ENCODE peak calls at places on chromosomes 16 and 17, in four cellular contexts. T, Q, Z and S are unnamed samples.
A peak's percentile ranks its signal among the peaks of the same experiment; 100 is the strongest.

GRCh38 chr16:1701216-1701878 is 4.6 kb upstream of the MAPK8IP3 start:
- DNase-seq in T (no peak), Z (no peak), Q (no peak), S (no peak)

GRCh38 chr16:28300327-28300726 is 8.0 kb downstream of the SBK1 start:
- DNase-seq in Q (no peak), Z (no peak), T (no peak), S (no peak)

GRCh38 chr16:65421596-65421995 is 299.7 kb upstream of the CDH11 start:
- DNase-seq in Z (no peak), Q (no peak), T (no peak), S (no peak)

GRCh38 chr17:2695961-2696760 is 15.4 kb downstream of the CLUH start:
- DNase-seq in Q (no peak), Z (no peak), T (no peak), S (no peak)

GRCh38 chr16:85970712-85971220 is 71.8 kb downstream of the IRF8 start:
- DNase-seq in T (no peak), Q (no peak), Z (peak; percentile 48), S (no peak)

GRCh38 chr17:249236-249993 is 68.0 kb upstream of the DOC2B start:
- DNase-seq in Z (no peak), T (no peak), Q (no peak), S (no peak)

GRCh38 chr17:82772026-82772425 is 20.2 kb downstream of the TBCD start:
- DNase-seq in Q (no peak), T (no peak), Z (peak; percentile 54), S (no peak)

GRCh38 chr17:81909966-81910839 is 996 bp downstream of the PCYT2 start:
- DNase-seq in Q (no peak), T (peak; percentile 40), Z (no peak), S (no peak)

GRCh38 chr17:83152745-83153611 is 73.6 kb downstream of the METRNL start:
- DNase-seq in Z (no peak), T (no peak), Q (no peak), S (no peak)

GRCh38 chr17:82418001-82418986 is at the start of the genes HEXD and OGFOD3:
- DNase-seq in Z (peak; percentile 86), T (peak; percentile 92), Q (no peak), S (no peak)

GRCh38 chr16:66979011-66979717 is 9.2 kb upstream of the CES4A start:
- DNase-seq in Q (no peak), T (no peak), Z (no peak), S (no peak)

GRCh38 chr17:64213995-64214507 is 49.0 kb downstream of the TEX2 start:
- DNase-seq in T (no peak), Q (no peak), Z (no peak), S (no peak)

GRCh38 chr16:66970775-66971725 is 10.0 kb downstream of the CES3 start:
- DNase-seq in Z (peak; percentile 39), T (no peak), Q (no peak), S (no peak)

GRCh38 chr17:3814361-3814760 is 13.4 kb upstream of the ITGAE start:
- DNase-seq in Q (no peak), Z (no peak), T (no peak), S (no peak)

GRCh38 chr16:2178321-2179106 is 17.9 kb downstream of the CASKIN1 start:
- DNase-seq in T (peak; percentile 89), Q (no peak), Z (peak; percentile 60), S (no peak)

GRCh38 chr16:70725024-70725911 is 39.4 kb upstream of the MTSS2 start:
- DNase-seq in Z (no peak), T (no peak), Q (no peak), S (no peak)

GRCh38 chr17:1561420-1562177 is 993 bp downstream of the PITPNA start:
- DNase-seq in T (peak; percentile 60), Q (no peak), Z (no peak), S (no peak)

GRCh38 chr17:50507871-50508572 is at the start of gene MYCBPAP:
- DNase-seq in Q (no peak), Z (peak; percentile 83), T (peak; percentile 91), S (no peak)
- TF ChIP-seq CTCF in Q (no peak), Z (peak; percentile 39), T (no peak), S (peak; percentile 33)

GRCh38 chr17:7218166-7218565 is 1.5 kb downstream of the DLG4 start:
- DNase-seq in T (no peak), Q (no peak), Z (no peak), S (no peak)

GRCh38 chr17:7217113-7217987 is 2.3 kb downstream of the DLG4 start:
- DNase-seq in T (peak; percentile 89), Z (peak; percentile 76), Q (no peak), S (no peak)

GRCh38 chr17:7215652-7216139 is 3.9 kb downstream of the DLG4 start:
- DNase-seq in T (peak; percentile 44), Z (no peak), Q (no peak), S (no peak)

GRCh38 chr17:7215136-7215638 is 4.4 kb downstream of the DLG4 start:
- DNase-seq in Z (no peak), Q (no peak), T (peak; percentile 81), S (no peak)

DNA sequence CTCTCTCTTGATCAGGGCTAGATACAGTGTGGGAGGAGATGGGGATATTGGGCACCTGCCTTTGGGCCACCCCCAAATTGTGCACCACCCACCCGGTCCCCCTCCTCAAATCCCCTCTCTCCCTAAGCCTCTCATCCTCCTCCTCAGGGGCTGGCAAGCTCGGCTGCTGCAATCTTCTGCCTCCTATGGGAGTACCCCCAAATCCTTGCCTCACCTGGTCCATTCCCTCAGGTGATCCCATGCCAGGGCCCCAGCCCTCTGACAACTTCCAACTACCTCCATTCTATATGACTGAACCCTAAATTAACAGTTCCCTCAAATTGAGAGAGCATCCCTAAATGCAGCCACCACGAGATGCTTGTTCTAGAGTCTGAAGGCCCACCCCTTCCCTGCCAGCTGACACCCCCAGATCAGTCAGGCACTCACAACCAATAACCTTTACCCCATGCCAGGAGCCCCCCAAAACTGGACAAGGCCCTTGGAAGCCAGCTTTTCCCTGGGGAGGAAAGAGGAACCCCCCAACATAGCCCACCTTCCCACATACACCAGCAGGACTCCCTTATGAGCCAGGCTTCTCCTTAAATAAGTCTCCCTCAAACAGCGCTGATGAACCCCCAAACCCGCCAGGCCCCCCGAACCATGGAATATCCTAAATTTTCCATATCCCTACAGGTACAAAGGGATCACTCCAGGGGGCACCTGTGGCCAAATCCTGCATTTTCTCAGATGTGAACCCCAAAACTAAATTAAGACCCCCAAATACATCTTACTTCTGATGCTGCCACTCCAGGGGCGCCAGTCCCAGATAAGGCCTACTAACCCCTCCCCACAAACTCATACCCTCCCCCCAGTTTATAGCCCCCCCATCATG is 3.2 kb downstream of the DLG4 start:
- DNase-seq in Q (no peak), T (no peak), Z (no peak), S (no peak)
- H3K4me3 ChIP-seq in Q (peak overlapping the region; percentile 63), T (peak overlapping the region; percentile 73), Z (peak overlapping the region; percentile 51), S (peak overlapping the region; percentile 66)

GRCh38 chr16:30983898-30984610 is 953 bp upstream of the HSD3B7 start:
- DNase-seq in Z (no peak), Q (no peak), T (no peak), S (no peak)

GRCh38 chr16:30987581-30988190 is 2.7 kb downstream of the HSD3B7 start:
- DNase-seq in T (peak; percentile 47), Q (no peak), Z (no peak), S (no peak)

GRCh38 chr16:30986129-30986991 is 1.4 kb downstream of the HSD3B7 start:
- DNase-seq in Q (no peak), T (no peak), Z (no peak), S (no peak)

GRCh38 chr16:30984669-30985400 is at the start of gene HSD3B7:
- DNase-seq in Q (peak; percentile 41), Z (peak; percentile 80), T (peak; percentile 95), S (no peak)

GRCh38 chr16:30985401-30986128 is 558 bp downstream of the HSD3B7 start:
- DNase-seq in T (peak; percentile 79), Z (peak; percentile 65), Q (no peak), S (no peak)
- TF ChIP-seq CTCF in T (no peak), Z (no peak), Q (no peak), S (peak; percentile 13)

DNA sequence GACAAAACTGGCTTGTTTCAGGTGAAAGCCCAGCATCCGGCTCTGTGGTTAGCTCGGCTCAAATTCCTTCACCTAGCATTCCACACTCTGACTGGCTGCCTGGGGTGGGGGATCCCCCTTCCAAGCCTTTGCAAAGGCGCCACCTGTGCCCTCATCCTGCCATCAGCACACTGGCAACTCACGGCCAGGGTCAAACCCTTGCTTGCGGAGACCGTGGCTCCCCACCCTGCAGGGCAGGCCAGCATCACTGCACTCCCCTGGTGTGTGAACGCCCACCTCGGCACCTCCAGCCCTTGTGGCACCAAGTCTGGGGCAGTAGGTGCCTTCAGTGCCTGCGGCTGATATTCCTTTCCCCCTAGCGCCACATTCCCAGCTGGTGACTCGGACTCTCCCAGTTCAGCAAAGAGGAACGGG is 1.3 kb downstream of the FLII start:
- DNase-seq in Z (no peak), Q (no peak), T (peak; percentile 78), S (no peak)
- H3K4me3 ChIP-seq in Z (peak overlapping the region; percentile 66), Q (peak overlapping the region; percentile 84), T (peak overlapping the region; percentile 88), S (peak overlapping the region; percentile 90)

GRCh38 chr17:7133424-7133823 is 18.8 kb upstream of the ASGR2 start:
- DNase-seq in Z (peak; percentile 38), T (peak; percentile 82), Q (no peak), S (no peak)
- TF ChIP-seq CTCF in Z (peak; percentile 27), T (peak; percentile 59), Q (peak; percentile 45), S (peak; percentile 57)

DNA sequence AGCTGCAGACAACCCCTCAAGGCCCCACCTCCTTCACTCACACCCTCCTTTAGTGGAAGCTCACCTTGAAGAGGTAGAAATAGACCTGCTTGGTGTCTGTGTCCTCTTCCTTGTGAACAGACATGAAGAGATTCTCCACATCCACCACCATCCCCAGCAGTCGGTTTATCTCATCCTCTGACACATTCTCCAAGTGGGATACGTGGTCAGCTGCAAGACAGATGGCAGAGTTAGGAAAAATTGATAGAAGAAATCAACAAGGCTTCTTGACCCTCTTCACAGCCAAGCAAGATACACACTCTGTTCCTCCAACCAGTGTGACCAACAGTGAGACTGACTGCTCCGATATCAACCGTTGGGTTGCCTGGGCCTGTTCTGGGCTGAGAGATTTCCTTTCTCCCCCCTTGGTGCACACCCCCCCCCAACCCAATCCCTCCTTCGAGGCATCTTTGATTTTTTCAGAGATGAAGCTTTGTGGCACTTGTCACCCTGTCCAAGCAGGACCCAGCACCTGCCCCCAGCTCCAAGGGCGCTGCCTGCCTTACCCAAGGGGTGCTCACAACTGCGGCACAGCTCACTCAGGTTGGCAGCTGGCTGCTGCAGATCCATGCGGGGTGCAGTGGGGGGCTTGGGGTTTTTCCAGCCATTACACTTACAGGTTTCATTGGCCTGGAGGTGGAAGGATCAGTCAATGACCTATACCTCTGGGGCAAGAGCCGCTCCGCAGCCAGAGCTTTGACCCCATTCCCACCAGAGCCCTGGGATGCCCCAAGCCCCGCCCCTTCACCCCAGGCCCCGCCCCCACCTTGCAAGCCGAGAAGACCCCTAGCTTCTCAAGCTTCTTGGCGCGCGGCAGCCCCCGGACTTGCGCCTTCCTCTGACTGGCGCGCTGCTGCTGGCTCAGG is 754 bp downstream of the KAT2A start:
- DNase-seq in Q (no peak), T (peak; percentile 67), Z (no peak), S (no peak)
- H3K4me3 ChIP-seq in Q (peak overlapping the region; percentile 60), T (peak overlapping the region; percentile 75), Z (peak overlapping the region; percentile 93), S (peak overlapping the region; percentile 69)

DNA sequence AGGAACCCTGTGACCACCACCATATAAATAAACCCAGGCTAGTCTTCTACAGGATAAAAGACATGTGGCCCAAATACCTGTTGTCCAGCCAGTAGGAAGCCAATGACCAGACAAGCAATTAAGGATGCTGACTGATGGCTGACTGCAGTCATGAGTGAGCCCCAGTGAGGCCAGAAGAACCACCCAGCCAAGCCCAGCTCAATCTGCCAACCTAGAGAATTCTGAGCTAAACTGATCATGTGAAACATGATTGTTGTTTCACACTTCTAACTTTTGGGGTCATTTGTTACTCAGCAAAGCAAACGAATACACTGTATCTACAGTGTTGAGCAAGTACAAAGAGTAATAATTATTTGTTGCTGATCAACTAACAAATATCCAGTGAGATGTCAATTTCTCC is 86.4 kb downstream of the DNAH3 start:
- DNase-seq in Z (no peak), Q (no peak), T (no peak), S (no peak)
- TF ChIP-seq CTCF in Z (no peak), Q (no peak), T (no peak), S (no peak)